ENCODE peak calls at places on chromosomes 1 and 21, in seven cellular contexts. V is activated CD4-positive, alpha-beta T cell treated with anti-CD3 and anti-CD28 coated beads for 1 hour; H is T-helper 9 cell; E is left ventricle myocardium superior; Y is stimulated activated CD8-positive, alpha-beta memory T cell treated with anti-CD3 and anti-CD28 coated beads, Interleukin-15, amount 100 ng/mL, for 48 hours; P is heart left ventricle; J is HTR-8/SVneo. N is an unnamed sample.

GRCh38 chr1:213934642-213935041 is 53.1 kb upstream of the PROX1 start:
- DNase-seq in E (peak), P (peak), Y (no peak), V (no peak), J (no peak), H (no peak), N (no peak)

GRCh38 chr1:196680107-196680506 is 28.3 kb downstream of the CFH start:
- DNase-seq in P (no peak), E (no peak), Y (no peak), V (no peak), J (no peak), H (no peak), N (no peak)

GRCh38 chr21:37006521-37007291 is at the start of gene RIPPLY3:
- DNase-seq in V (no peak), H (no peak), P (no peak), E (no peak), Y (no peak), J (no peak), N (no peak)

GRCh38 chr1:162956922-162957321 is 95.9 kb upstream of the CCDC190 start:
- DNase-seq in J (no peak), V (no peak), P (no peak), E (no peak), Y (no peak), H (no peak), N (no peak)

GRCh38 chr1:159845751-159846531 is 16.5 kb downstream of the VSIG8 start:
- DNase-seq in P (no peak), V (no peak), E (no peak), Y (no peak), H (no peak), J (no peak), N (no peak)

GRCh38 chr21:41895643-41896493 is 16.7 kb upstream of the PRDM15 start:
- DNase-seq in Y (peak), V (peak), P (no peak), H (peak), J (no peak), E (no peak), N (no peak)

GRCh38 chr1:181128592-181129497 is 40.3 kb downstream of the IER5 start:
- DNase-seq in Y (no peak), E (peak), J (no peak), H (no peak), V (no peak), P (no peak), N (peak)

GRCh38 chr1:94616503-94616902 is 74.9 kb upstream of the F3 start:
- DNase-seq in J (no peak), H (no peak), E (no peak), P (no peak), Y (no peak), V (no peak), N (no peak)

GRCh38 chr1:193438312-193438711 is 251.9 kb upstream of the B3GALT2 start:
- DNase-seq in H (no peak), Y (no peak), V (no peak), P (no peak), E (no peak), J (no peak), N (no peak)

GRCh38 chr1:16156848-16157495 is 1.1 kb upstream of the EPHA2 start:
- DNase-seq in E (no peak), H (no peak), V (no peak), J (no peak), P (peak), Y (no peak), N (no peak)

GRCh38 chr1:63810936-63811335 is 37.1 kb downstream of the ROR1 start:
- DNase-seq in Y (no peak), H (no peak), P (no peak), V (no peak), J (no peak), E (no peak), N (no peak)

GRCh38 chr21:28445081-28445830 is 547.4 kb downstream of the LTN1 start:
- DNase-seq in E (no peak), P (no peak), J (no peak), V (no peak), Y (no peak), H (no peak), N (no peak)

GRCh38 chr1:109786531-109787021 is 22.9 kb upstream of the EPS8L3 start:
- DNase-seq in V (no peak), E (no peak), H (no peak), P (no peak), J (no peak), Y (no peak), N (no peak)